ENCODE peak calls at places on chromosome 9, in nine cellular contexts. J, V, K, L, W, U, I, D and C are unnamed samples.

GRCh38 chr9:12776775-12777055 is 1.9 kb downstream of the LURAP1L start:
- DNase-seq in V (no peak), K (no peak), D (no peak), J (no peak), W (no peak), U (no peak), L (no peak), I (no peak), C (no peak)

GRCh38 chr9:81080900-81081299 is 608.4 kb downstream of the TLE1 start:
- DNase-seq in V (no peak), U (no peak), L (no peak), I (no peak), D (no peak), J (no peak), K (no peak), W (no peak), C (no peak)

GRCh38 chr9:134776080-134776796 is 104.4 kb upstream of the FCN2 start:
- DNase-seq in W (no peak), I (no peak), J (peak), U (no peak), D (no peak), V (no peak), L (no peak), K (no peak), C (no peak)

GRCh38 chr9:129234491-129234890 is 56.4 kb upstream of the IER5L start:
- DNase-seq in J (no peak), K (no peak), V (no peak), D (no peak), U (no peak), I (no peak), L (no peak), W (no peak), C (no peak)

GRCh38 chr9:107667269-107667681 is 177.7 kb upstream of the KLF4 start:
- DNase-seq in L (no peak), J (no peak), W (no peak), K (no peak), I (no peak), U (no peak), D (no peak), V (no peak), C (no peak)

GRCh38 chr9:36169708-36170107 is 520 bp downstream of the CCIN start:
- DNase-seq in D (no peak), W (no peak), J (no peak), I (peak), K (no peak), L (no peak), U (no peak), V (no peak), C (no peak)

GRCh38 chr9:127066775-127067111 is 55.7 kb downstream of the ANGPTL2 start:
- DNase-seq in I (peak), V (no peak), W (no peak), U (no peak), K (no peak), D (no peak), L (no peak), J (no peak), C (no peak)

GRCh38 chr9:113844466-113844865 is 31.6 kb upstream of the ZNF618 start:
- DNase-seq in V (no peak), L (no peak), J (no peak), I (no peak), K (no peak), D (no peak), U (no peak), W (no peak), C (no peak)

GRCh38 chr9:91536211-91536691 is 112.6 kb upstream of the NFIL3 start:
- DNase-seq in I (no peak), U (no peak), K (no peak), L (no peak), J (peak), D (no peak), V (peak), W (no peak), C (no peak)

GRCh38 chr9:96367943-96368342 is 15.6 kb downstream of the SLC35D2 start:
- DNase-seq in I (no peak), J (no peak), W (no peak), V (no peak), K (no peak), U (no peak), L (no peak), D (no peak), C (no peak)

GRCh38 chr9:91037511-91038482 is 236.2 kb downstream of the SYK start:
- DNase-seq in K (no peak), W (no peak), J (peak), I (peak), V (no peak), L (no peak), U (peak), D (peak), C (no peak)

GRCh38 chr9:543478-543877 is 298.0 kb upstream of the DMRT1 start:
- DNase-seq in L (no peak), U (no peak), W (no peak), K (no peak), V (no peak), I (no peak), J (no peak), D (no peak), C (no peak)

GRCh38 chr9:38685535-38685934 is 34.4 kb downstream of the FAM240B start:
- DNase-seq in U (no peak), I (no peak), K (no peak), V (no peak), J (no peak), W (no peak), L (no peak), D (no peak), C (no peak)

GRCh38 chr9:127154003-127154389 is 31.6 kb upstream of the ANGPTL2 start:
- DNase-seq in D (no peak), V (no peak), K (no peak), U (no peak), W (no peak), L (no peak), I (no peak), J (no peak), C (no peak)

GRCh38 chr9:82991684-82992083 is 71.3 kb downstream of the RASEF start:
- DNase-seq in L (no peak), V (no peak), W (no peak), I (no peak), U (no peak), K (no peak), J (no peak), D (no peak), C (no peak)

GRCh38 chr9:127903557-127904475 is 4.4 kb upstream of the ST6GALNAC6 start:
- DNase-seq in U (peak), D (peak), L (peak), V (no peak), I (no peak), K (peak), J (no peak), W (no peak), C (no peak)

GRCh38 chr9:76425677-76426453 is 31.6 kb upstream of the RFK start:
- DNase-seq in V (no peak), W (no peak), J (no peak), L (no peak), K (no peak), D (peak), I (no peak), U (no peak), C (no peak)